ENCODE peak calls at places on chromosomes 11 and 22, in seven cellular contexts. One of them, this sample, is unnamed.
A peak's percentile ranks its signal among the peaks of the same experiment; 100 is the strongest.

GRCh38 chr11:46666982-46667590 is 33.3 kb downstream of the ARHGAP1 start:
- DNase-seq in NCI-H69: no peak
- DNase-seq in glomerular endothelial cell: no peak
- DNase-seq in activated CD4-positive, alpha-beta T cell treated with anti-CD3 and anti-CD28 coated beads, Interleukin-2, amount 10 ng/mL, durations not matched to agents 7 days and 5 days: no peak
- DNase-seq in T-helper 2 cell: no peak
- DNase-seq in stimulated activated CD4-positive, alpha-beta T cell treated with anti-CD3 and anti-CD28 coated beads, Interleukin-4, amount 100 ng/mL, for 1 hour: no peak
- DNase-seq in EL: no peak
- DNase-seq in this sample: no peak

GRCh38 chr22:39814899-39815298 is 78.7 kb downstream of the ENTHD1 start:
- DNase-seq in stimulated activated CD4-positive, alpha-beta T cell treated with anti-CD3 and anti-CD28 coated beads, Interleukin-4, amount 100 ng/mL, for 1 hour: no peak
- DNase-seq in activated CD4-positive, alpha-beta T cell treated with anti-CD3 and anti-CD28 coated beads, Interleukin-2, amount 10 ng/mL, durations not matched to agents 7 days and 5 days: no peak
- DNase-seq in glomerular endothelial cell: no peak
- DNase-seq in EL: peak; percentile 55
- DNase-seq in T-helper 2 cell: no peak
- DNase-seq in NCI-H69: no peak
- DNase-seq in this sample: no peak

GRCh38 chr22:49925525-49926128 is 7.2 kb downstream of the CRELD2 start:
- DNase-seq in glomerular endothelial cell: no peak
- DNase-seq in stimulated activated CD4-positive, alpha-beta T cell treated with anti-CD3 and anti-CD28 coated beads, Interleukin-4, amount 100 ng/mL, for 1 hour: peak; percentile 66
- DNase-seq in NCI-H69: no peak
- DNase-seq in T-helper 2 cell: peak; percentile 37
- DNase-seq in EL: no peak
- DNase-seq in activated CD4-positive, alpha-beta T cell treated with anti-CD3 and anti-CD28 coated beads, Interleukin-2, amount 10 ng/mL, durations not matched to agents 7 days and 5 days: peak; percentile 73
- DNase-seq in this sample: peak; percentile 72

GRCh38 chr11:117923275-117923674 is 5.9 kb downstream of the TMPRSS13 start:
- DNase-seq in activated CD4-positive, alpha-beta T cell treated with anti-CD3 and anti-CD28 coated beads, Interleukin-2, amount 10 ng/mL, durations not matched to agents 7 days and 5 days: no peak
- DNase-seq in NCI-H69: no peak
- DNase-seq in glomerular endothelial cell: no peak
- DNase-seq in EL: no peak
- DNase-seq in T-helper 2 cell: no peak
- DNase-seq in stimulated activated CD4-positive, alpha-beta T cell treated with anti-CD3 and anti-CD28 coated beads, Interleukin-4, amount 100 ng/mL, for 1 hour: no peak
- DNase-seq in this sample: no peak

GRCh38 chr22:17726561-17727243 is 47.6 kb downstream of the BID start:
- DNase-seq in stimulated activated CD4-positive, alpha-beta T cell treated with anti-CD3 and anti-CD28 coated beads, Interleukin-4, amount 100 ng/mL, for 1 hour: no peak
- DNase-seq in NCI-H69: no peak
- DNase-seq in glomerular endothelial cell: no peak
- DNase-seq in EL: peak; percentile 79
- DNase-seq in activated CD4-positive, alpha-beta T cell treated with anti-CD3 and anti-CD28 coated beads, Interleukin-2, amount 10 ng/mL, durations not matched to agents 7 days and 5 days: peak; percentile 13
- DNase-seq in T-helper 2 cell: no peak
- DNase-seq in this sample: peak; percentile 42

GRCh38 chr11:9716275-9717039 is 52.6 kb downstream of the SWAP70 start:
- DNase-seq in glomerular endothelial cell: peak; percentile 96
- DNase-seq in activated CD4-positive, alpha-beta T cell treated with anti-CD3 and anti-CD28 coated beads, Interleukin-2, amount 10 ng/mL, durations not matched to agents 7 days and 5 days: no peak
- DNase-seq in stimulated activated CD4-positive, alpha-beta T cell treated with anti-CD3 and anti-CD28 coated beads, Interleukin-4, amount 100 ng/mL, for 1 hour: no peak
- DNase-seq in NCI-H69: no peak
- DNase-seq in T-helper 2 cell: no peak
- DNase-seq in EL: peak; percentile 74
- DNase-seq in this sample: peak; percentile 35

GRCh38 chr22:44523981-44524759 is 26.1 kb upstream of the RTL6 start:
- DNase-seq in activated CD4-positive, alpha-beta T cell treated with anti-CD3 and anti-CD28 coated beads, Interleukin-2, amount 10 ng/mL, durations not matched to agents 7 days and 5 days: no peak
- DNase-seq in EL: peak; percentile 93
- DNase-seq in glomerular endothelial cell: no peak
- DNase-seq in T-helper 2 cell: no peak
- DNase-seq in NCI-H69: no peak
- DNase-seq in stimulated activated CD4-positive, alpha-beta T cell treated with anti-CD3 and anti-CD28 coated beads, Interleukin-4, amount 100 ng/mL, for 1 hour: no peak
- DNase-seq in this sample: no peak

GRCh38 chr11:70788247-70789022 is 390.1 kb downstream of the CTTN start:
- DNase-seq in NCI-H69: no peak
- DNase-seq in T-helper 2 cell: no peak
- DNase-seq in EL: peak; percentile 84
- DNase-seq in stimulated activated CD4-positive, alpha-beta T cell treated with anti-CD3 and anti-CD28 coated beads, Interleukin-4, amount 100 ng/mL, for 1 hour: no peak
- DNase-seq in activated CD4-positive, alpha-beta T cell treated with anti-CD3 and anti-CD28 coated beads, Interleukin-2, amount 10 ng/mL, durations not matched to agents 7 days and 5 days: no peak
- DNase-seq in glomerular endothelial cell: peak; percentile 25
- DNase-seq in this sample: no peak

GRCh38 chr22:29820941-29821789 is 16.9 kb downstream of the ASCC2 start:
- DNase-seq in glomerular endothelial cell: peak; percentile 50
- DNase-seq in NCI-H69: peak; percentile 69
- DNase-seq in stimulated activated CD4-positive, alpha-beta T cell treated with anti-CD3 and anti-CD28 coated beads, Interleukin-4, amount 100 ng/mL, for 1 hour: no peak
- DNase-seq in EL: peak; percentile 94
- DNase-seq in T-helper 2 cell: no peak
- DNase-seq in activated CD4-positive, alpha-beta T cell treated with anti-CD3 and anti-CD28 coated beads, Interleukin-2, amount 10 ng/mL, durations not matched to agents 7 days and 5 days: peak; percentile 24
- DNase-seq in this sample: no peak

GRCh38 chr11:66221012-66221411 is 47.4 kb upstream of the RAB1B start:
- DNase-seq in activated CD4-positive, alpha-beta T cell treated with anti-CD3 and anti-CD28 coated beads, Interleukin-2, amount 10 ng/mL, durations not matched to agents 7 days and 5 days: no peak
- DNase-seq in glomerular endothelial cell: no peak
- DNase-seq in T-helper 2 cell: no peak
- DNase-seq in stimulated activated CD4-positive, alpha-beta T cell treated with anti-CD3 and anti-CD28 coated beads, Interleukin-4, amount 100 ng/mL, for 1 hour: no peak
- DNase-seq in NCI-H69: no peak
- DNase-seq in EL: no peak
- DNase-seq in this sample: no peak

GRCh38 chr11:20027546-20028014 is 132.7 kb downstream of the DBX1 start:
- DNase-seq in stimulated activated CD4-positive, alpha-beta T cell treated with anti-CD3 and anti-CD28 coated beads, Interleukin-4, amount 100 ng/mL, for 1 hour: no peak
- DNase-seq in NCI-H69: peak; percentile 90
- DNase-seq in T-helper 2 cell: no peak
- DNase-seq in activated CD4-positive, alpha-beta T cell treated with anti-CD3 and anti-CD28 coated beads, Interleukin-2, amount 10 ng/mL, durations not matched to agents 7 days and 5 days: no peak
- DNase-seq in glomerular endothelial cell: no peak
- DNase-seq in EL: no peak
- DNase-seq in this sample: no peak

GRCh38 chr11:68750197-68750987 is 928 bp downstream of the TESMIN start:
- DNase-seq in EL: no peak
- DNase-seq in glomerular endothelial cell: no peak
- DNase-seq in T-helper 2 cell: no peak
- DNase-seq in NCI-H69: no peak
- DNase-seq in stimulated activated CD4-positive, alpha-beta T cell treated with anti-CD3 and anti-CD28 coated beads, Interleukin-4, amount 100 ng/mL, for 1 hour: peak; percentile 7
- DNase-seq in activated CD4-positive, alpha-beta T cell treated with anti-CD3 and anti-CD28 coated beads, Interleukin-2, amount 10 ng/mL, durations not matched to agents 7 days and 5 days: no peak
- DNase-seq in this sample: peak; percentile 25

GRCh38 chr11:35332524-35332923 is 86.8 kb downstream of the SLC1A2 start:
- DNase-seq in T-helper 2 cell: no peak
- DNase-seq in glomerular endothelial cell: no peak
- DNase-seq in stimulated activated CD4-positive, alpha-beta T cell treated with anti-CD3 and anti-CD28 coated beads, Interleukin-4, amount 100 ng/mL, for 1 hour: no peak
- DNase-seq in activated CD4-positive, alpha-beta T cell treated with anti-CD3 and anti-CD28 coated beads, Interleukin-2, amount 10 ng/mL, durations not matched to agents 7 days and 5 days: no peak
- DNase-seq in NCI-H69: no peak
- DNase-seq in EL: no peak
- DNase-seq in this sample: no peak

GRCh38 chr22:37566329-37566837 is 6.1 kb downstream of the CDC42EP1 start:
- DNase-seq in activated CD4-positive, alpha-beta T cell treated with anti-CD3 and anti-CD28 coated beads, Interleukin-2, amount 10 ng/mL, durations not matched to agents 7 days and 5 days: peak; percentile 27
- DNase-seq in EL: no peak
- DNase-seq in T-helper 2 cell: no peak
- DNase-seq in glomerular endothelial cell: no peak
- DNase-seq in NCI-H69: no peak
- DNase-seq in stimulated activated CD4-positive, alpha-beta T cell treated with anti-CD3 and anti-CD28 coated beads, Interleukin-4, amount 100 ng/mL, for 1 hour: peak; percentile 25
- DNase-seq in this sample: peak; percentile 46

GRCh38 chr11:132106336-132106982 is 736.0 kb downstream of the NTM start:
- DNase-seq in EL: no peak
- DNase-seq in activated CD4-positive, alpha-beta T cell treated with anti-CD3 and anti-CD28 coated beads, Interleukin-2, amount 10 ng/mL, durations not matched to agents 7 days and 5 days: no peak
- DNase-seq in glomerular endothelial cell: no peak
- DNase-seq in stimulated activated CD4-positive, alpha-beta T cell treated with anti-CD3 and anti-CD28 coated beads, Interleukin-4, amount 100 ng/mL, for 1 hour: no peak
- DNase-seq in NCI-H69: peak; percentile 99
- DNase-seq in T-helper 2 cell: no peak
- DNase-seq in this sample: no peak

GRCh38 chr11:121930004-121930965 is 185.7 kb downstream of the BLID start:
- DNase-seq in stimulated activated CD4-positive, alpha-beta T cell treated with anti-CD3 and anti-CD28 coated beads, Interleukin-4, amount 100 ng/mL, for 1 hour: no peak
- DNase-seq in NCI-H69: peak; percentile 71
- DNase-seq in glomerular endothelial cell: no peak
- DNase-seq in activated CD4-positive, alpha-beta T cell treated with anti-CD3 and anti-CD28 coated beads, Interleukin-2, amount 10 ng/mL, durations not matched to agents 7 days and 5 days: no peak
- DNase-seq in T-helper 2 cell: no peak
- DNase-seq in EL: no peak
- DNase-seq in this sample: no peak

GRCh38 chr11:908273-908672 is 2.3 kb downstream of the CHID1 start:
- DNase-seq in NCI-H69: no peak
- DNase-seq in EL: peak; percentile 36
- DNase-seq in stimulated activated CD4-positive, alpha-beta T cell treated with anti-CD3 and anti-CD28 coated beads, Interleukin-4, amount 100 ng/mL, for 1 hour: no peak
- DNase-seq in T-helper 2 cell: no peak
- DNase-seq in activated CD4-positive, alpha-beta T cell treated with anti-CD3 and anti-CD28 coated beads, Interleukin-2, amount 10 ng/mL, durations not matched to agents 7 days and 5 days: no peak
- DNase-seq in glomerular endothelial cell: no peak
- DNase-seq in this sample: no peak

GRCh38 chr11:88194990-88195389 is 19.7 kb upstream of the RAB38 start:
- DNase-seq in NCI-H69: no peak
- DNase-seq in activated CD4-positive, alpha-beta T cell treated with anti-CD3 and anti-CD28 coated beads, Interleukin-2, amount 10 ng/mL, durations not matched to agents 7 days and 5 days: no peak
- DNase-seq in T-helper 2 cell: no peak
- DNase-seq in EL: no peak
- DNase-seq in stimulated activated CD4-positive, alpha-beta T cell treated with anti-CD3 and anti-CD28 coated beads, Interleukin-4, amount 100 ng/mL, for 1 hour: no peak
- DNase-seq in glomerular endothelial cell: no peak
- DNase-seq in this sample: no peak

GRCh38 chr11:73350908-73351636 is 25.1 kb upstream of the RELT start:
- DNase-seq in T-helper 2 cell: peak; percentile 36
- DNase-seq in glomerular endothelial cell: no peak
- DNase-seq in stimulated activated CD4-positive, alpha-beta T cell treated with anti-CD3 and anti-CD28 coated beads, Interleukin-4, amount 100 ng/mL, for 1 hour: peak; percentile 49
- DNase-seq in activated CD4-positive, alpha-beta T cell treated with anti-CD3 and anti-CD28 coated beads, Interleukin-2, amount 10 ng/mL, durations not matched to agents 7 days and 5 days: peak; percentile 62
- DNase-seq in NCI-H69: peak; percentile 77
- DNase-seq in EL: peak; percentile 73
- DNase-seq in this sample: peak; percentile 36

GRCh38 chr22:24834845-24835570 is 29.0 kb downstream of the SGSM1 start:
- DNase-seq in T-helper 2 cell: no peak
- DNase-seq in EL: peak; percentile 23
- DNase-seq in activated CD4-positive, alpha-beta T cell treated with anti-CD3 and anti-CD28 coated beads, Interleukin-2, amount 10 ng/mL, durations not matched to agents 7 days and 5 days: peak; percentile 11
- DNase-seq in glomerular endothelial cell: no peak
- DNase-seq in NCI-H69: peak; percentile 88
- DNase-seq in stimulated activated CD4-positive, alpha-beta T cell treated with anti-CD3 and anti-CD28 coated beads, Interleukin-4, amount 100 ng/mL, for 1 hour: no peak
- DNase-seq in this sample: no peak

GRCh38 chr11:64245797-64246623 is 733 bp downstream of the PPP1R14B start:
- DNase-seq in NCI-H69: peak; percentile 86
- DNase-seq in activated CD4-positive, alpha-beta T cell treated with anti-CD3 and anti-CD28 coated beads, Interleukin-2, amount 10 ng/mL, durations not matched to agents 7 days and 5 days: peak; percentile 57
- DNase-seq in T-helper 2 cell: peak; percentile 67
- DNase-seq in stimulated activated CD4-positive, alpha-beta T cell treated with anti-CD3 and anti-CD28 coated beads, Interleukin-4, amount 100 ng/mL, for 1 hour: peak; percentile 86
- DNase-seq in EL: peak; percentile 98
- DNase-seq in glomerular endothelial cell: no peak
- DNase-seq in this sample: peak; percentile 50

GRCh38 chr11:132060546-132060945 is 690.1 kb downstream of the NTM start:
- DNase-seq in T-helper 2 cell: no peak
- DNase-seq in glomerular endothelial cell: no peak
- DNase-seq in NCI-H69: no peak
- DNase-seq in stimulated activated CD4-positive, alpha-beta T cell treated with anti-CD3 and anti-CD28 coated beads, Interleukin-4, amount 100 ng/mL, for 1 hour: no peak
- DNase-seq in EL: no peak
- DNase-seq in activated CD4-positive, alpha-beta T cell treated with anti-CD3 and anti-CD28 coated beads, Interleukin-2, amount 10 ng/mL, durations not matched to agents 7 days and 5 days: no peak
- DNase-seq in this sample: no peak

GRCh38 chr22:46934746-46935491 is 172.5 kb downstream of the TBC1D22A start:
- DNase-seq in stimulated activated CD4-positive, alpha-beta T cell treated with anti-CD3 and anti-CD28 coated beads, Interleukin-4, amount 100 ng/mL, for 1 hour: no peak
- DNase-seq in NCI-H69: peak; percentile 9
- DNase-seq in T-helper 2 cell: no peak
- DNase-seq in EL: peak; percentile 94
- DNase-seq in activated CD4-positive, alpha-beta T cell treated with anti-CD3 and anti-CD28 coated beads, Interleukin-2, amount 10 ng/mL, durations not matched to agents 7 days and 5 days: no peak
- DNase-seq in glomerular endothelial cell: peak; percentile 70
- DNase-seq in this sample: peak; percentile 56